ENCODE peak calls at places on chromosome 21, in six cellular contexts. C is fibroblast of villous mesenchyme, K is foreskin fibroblast, I is left ventricle myocardium inferior, E is GM12865, G is PC-3. U is an unnamed sample.

GRCh38 chr21:36717901-36718465 is 19.1 kb downstream of the SIM2 start:
- DNase-seq in C (no peak), K (no peak), I (no peak), E (no peak), G (no peak), U (no peak)

GRCh38 chr21:33433001-33433400 is 29.8 kb downstream of the IFNGR2 start:
- DNase-seq in C (no peak), K (no peak), I (no peak), E (no peak), G (no peak), U (no peak)

GRCh38 chr21:10272216-10272615 is 249.2 kb upstream of the TPTE start:
- DNase-seq in C (no peak), K (no peak), I (no peak), E (no peak), G (no peak), U (peak)

GRCh38 chr21:7917729-7918128 is 2603.7 kb upstream of the TPTE start:
- DNase-seq in C (no peak), K (no peak), I (no peak), E (no peak), G (no peak), U (no peak)

GRCh38 chr21:28436286-28436932 is 556.3 kb downstream of the LTN1 start:
- DNase-seq in C (peak), K (peak), I (no peak), E (no peak), G (peak), U (peak)

GRCh38 chr21:20004353-20004752 is 993.9 kb upstream of the NCAM2 start:
- DNase-seq in C (no peak), K (no peak), I (no peak), E (no peak), G (no peak), U (no peak)

GRCh38 chr21:17903029-17903806 is 84.1 kb upstream of the C21orf91 start:
- DNase-seq in C (peak), K (no peak), I (no peak), E (peak), G (peak), U (no peak)

GRCh38 chr21:16192900-16193299 is 463.1 kb downstream of the USP25 start:
- DNase-seq in C (no peak), K (peak), I (no peak), E (no peak), G (peak), U (no peak)

GRCh38 chr21:17818158-17819113 is 720 bp downstream of the C21orf91 start:
- DNase-seq in C (peak), K (peak), I (peak), E (peak), G (peak), U (no peak)

GRCh38 chr21:41316200-41316599 is 401 bp upstream of the FAM3B start:
- DNase-seq in C (no peak), K (no peak), I (no peak), E (no peak), G (no peak), U (no peak)

GRCh38 chr21:15051652-15052554 is 12.9 kb downstream of the NRIP1 start:
- DNase-seq in C (peak), K (no peak), I (no peak), E (peak), G (peak), U (no peak)

GRCh38 chr21:32087452-32087851 is 191.4 kb downstream of the MIS18A start:
- DNase-seq in C (no peak), K (no peak), I (no peak), E (no peak), G (no peak), U (no peak)

GRCh38 chr21:41924355-41924754 is 29.5 kb downstream of the C2CD2 start:
- DNase-seq in C (no peak), K (no peak), I (no peak), E (no peak), G (no peak), U (no peak)

GRCh38 chr21:36609654-36610053 is 89.3 kb upstream of the SIM2 start:
- DNase-seq in C (no peak), K (no peak), I (no peak), E (no peak), G (no peak), U (no peak)

GRCh38 chr21:33751120-33751519 is 108.8 kb downstream of the ITSN1 start:
- DNase-seq in C (no peak), K (peak), I (no peak), E (no peak), G (no peak), U (peak)

GRCh38 chr21:40938078-40938477 is 91.1 kb upstream of the DSCAM start:
- DNase-seq in C (no peak), K (no peak), I (no peak), E (no peak), G (no peak), U (no peak)

GRCh38 chr21:38340131-38340530 is 83.3 kb downstream of the KCNJ15 start:
- DNase-seq in C (no peak), K (no peak), I (no peak), E (no peak), G (no peak), U (no peak)
- H3K4me3 ChIP-seq in C (no peak), K (no peak), I (no peak), E (no peak), G (no peak), U (no peak)

DNA sequence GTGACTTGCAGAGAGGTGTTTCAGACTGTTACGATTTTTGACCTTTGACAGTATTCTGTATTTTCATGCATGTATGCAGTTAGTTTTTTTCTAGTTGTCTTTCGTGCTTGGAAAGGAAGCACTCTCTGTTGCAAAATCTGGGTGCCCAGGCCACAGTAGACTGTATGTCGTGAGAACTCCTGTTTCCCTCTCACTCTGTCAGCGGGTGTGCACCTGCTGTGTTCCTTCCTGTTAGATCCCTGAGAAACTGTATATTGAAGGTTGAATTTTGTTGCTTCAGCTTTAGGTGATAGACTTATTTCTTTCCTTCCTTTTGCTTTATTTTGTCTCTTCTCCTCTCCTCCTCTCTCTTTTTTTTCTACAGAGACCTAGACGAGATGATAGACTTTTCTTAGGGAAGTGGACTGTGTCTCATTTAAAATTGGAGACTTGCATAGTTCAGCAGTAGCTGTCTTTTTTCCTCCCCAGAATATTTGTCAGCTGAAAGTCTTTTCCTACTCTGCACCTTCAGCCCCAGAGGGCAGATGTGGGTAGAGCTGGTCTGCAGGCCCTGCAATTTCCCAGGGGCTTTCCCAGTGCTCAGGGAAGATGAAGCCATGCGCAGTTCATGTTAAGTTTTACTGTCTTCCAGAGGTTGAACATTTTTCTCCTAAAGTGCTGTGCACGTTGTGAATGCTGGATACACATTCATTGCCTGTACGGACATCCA is 1.4 kb downstream of the TRAPPC10 start:
- DNase-seq in C (peak), K (no peak), I (no peak), E (peak), G (peak), U (no peak)
- TF ChIP-seq CTCF in C (no peak), K (no peak), I (no peak), E (no peak), G (no peak), U (no peak)

DNA sequence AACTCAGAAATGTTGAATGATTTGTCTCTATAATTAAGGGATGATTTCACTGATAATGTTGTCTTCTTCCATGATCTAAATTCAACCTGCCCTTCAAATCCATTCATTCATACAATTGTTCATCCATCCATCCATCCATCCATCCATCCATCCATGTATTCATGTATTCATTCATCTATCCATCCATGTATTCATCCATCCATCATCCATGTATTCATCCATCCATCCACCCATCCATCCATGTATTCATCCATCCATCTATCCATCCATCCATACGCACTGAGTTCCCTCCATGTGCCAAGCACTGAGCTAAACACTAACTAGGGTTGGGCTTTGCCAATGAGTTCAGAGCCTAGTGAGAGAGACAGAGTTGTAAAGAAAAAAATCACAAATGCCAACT is 92.2 kb upstream of the ERG start:
- DNase-seq in C (no peak), K (no peak), I (no peak), E (no peak), G (no peak), U (no peak)
- H3K4me3 ChIP-seq in C (no peak), K (no peak), I (no peak), E (no peak), G (no peak), U (no peak)

GRCh38 chr21:30444204-30444603 is 4.1 kb downstream of the KRTAP15-1 start:
- DNase-seq in C (no peak), K (no peak), I (no peak), E (no peak), G (peak), U (no peak)
- TF ChIP-seq CTCF in C (no peak), K (no peak), I (peak), E (no peak), G (peak), U (no peak)

DNA sequence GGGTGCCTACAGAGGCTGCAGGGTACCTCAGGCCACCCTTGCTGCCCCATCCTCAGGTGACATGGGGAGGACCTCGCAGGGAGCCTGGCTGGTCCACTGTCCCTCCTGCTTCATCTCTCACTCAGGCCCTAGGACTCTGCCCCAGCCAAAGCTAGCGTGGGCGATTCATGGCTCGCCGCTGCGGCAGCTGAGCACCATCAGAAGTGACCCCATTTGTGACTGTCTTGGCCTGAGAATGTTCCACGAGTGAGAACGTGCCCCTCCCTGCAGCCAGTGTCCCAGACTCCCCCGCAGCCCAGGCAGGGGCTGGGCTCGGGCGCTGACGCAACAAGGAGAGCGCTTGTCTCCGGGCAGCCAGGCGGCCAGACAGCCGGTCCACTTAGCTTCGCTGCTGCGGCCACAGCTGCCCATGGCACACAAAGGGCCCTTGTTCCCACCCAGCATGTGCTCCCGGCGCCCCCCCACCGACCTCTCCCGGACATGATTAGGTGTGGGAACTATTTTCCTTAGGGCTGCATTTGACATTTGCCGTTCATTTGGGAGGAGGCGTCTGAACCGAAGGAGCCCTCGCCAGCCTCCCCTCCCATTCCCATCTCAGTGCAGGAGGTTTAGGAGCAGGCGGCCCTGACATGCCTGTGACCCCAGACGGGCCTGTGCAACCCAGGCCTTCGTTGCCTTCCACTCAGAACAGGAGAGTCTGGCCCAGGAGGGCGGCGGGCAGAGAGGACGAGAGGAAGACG is 19.3 kb upstream of the POFUT2 start:
- DNase-seq in C (peak), K (peak), I (peak), E (no peak), G (no peak), U (no peak)
- H3K4me3 ChIP-seq in C (no peak), K (no peak), I (peak), E (no peak), G (no peak), U (no peak)